ENCODE peak calls at places on chromosomes 7 and 10, in nine cellular contexts. P is stimulated activated naive CD8-positive, alpha-beta T cell treated with anti-CD3 and anti-CD28 coated beads, Interleukin-15, amount 100 ng/mL, for 72 hours; L is NCI-H774; Z is activated gamma-delta T cell treated with anti-CD3 and anti-CD28 coated beads, Interleukin-2, amount 50 U/mL, for 16 hours; C is activated CD4-positive, alpha-beta T cell treated with anti-CD3 and anti-CD28 coated beads, Interleukin-2, amount 50 U/mL, for 1 hour; V is AG08396; Q is activated CD8-positive, alpha-beta memory T cell treated with anti-CD3 and anti-CD28 coated beads, Interleukin-2, amount 10 ng/mL, durations not matched to agents 7 days and 5 days; X is stimulated activated CD4-positive, alpha-beta T cell treated with anti-CD3 and anti-CD28 coated beads, Interleukin-4, amount 100 ng/mL, for 1 hour; R is NCI-H2029 treated with DMSO at 0.1 percent for 48 hours. E is an unnamed sample.

GRCh38 chr10:43728425-43728824 is 79.7 kb upstream of the ZNF32 start:
- DNase-seq in V (no peak), L (no peak), C (no peak), Q (no peak), R (no peak), Z (no peak), P (no peak), X (no peak), E (no peak)

GRCh38 chr7:36011588-36011965 is 141.5 kb upstream of the EEPD1 start:
- DNase-seq in V (no peak), R (no peak), X (no peak), Z (no peak), C (no peak), P (no peak), Q (no peak), L (no peak), E (no peak)

GRCh38 chr10:33111652-33112051 is 153.6 kb upstream of the ITGB1 start:
- DNase-seq in V (no peak), L (no peak), R (no peak), P (no peak), Q (no peak), X (no peak), C (no peak), Z (no peak), E (no peak)

GRCh38 chr10:69696073-69696731 is 66.2 kb downstream of the FAM241B start:
- DNase-seq in Q (no peak), X (no peak), C (no peak), V (peak), L (peak), Z (no peak), R (no peak), P (peak), E (no peak)

GRCh38 chr7:70459546-70459945 is 672.4 kb upstream of the GALNT17 start:
- DNase-seq in L (no peak), X (no peak), Z (no peak), C (no peak), R (no peak), V (no peak), P (no peak), Q (no peak), E (no peak)

GRCh38 chr10:79112898-79113431 is 44.2 kb downstream of the ZMIZ1 start:
- DNase-seq in R (no peak), L (no peak), P (no peak), Q (no peak), Z (no peak), V (peak), C (no peak), X (no peak), E (no peak)

GRCh38 chr10:282294-283139 is 147.3 kb downstream of the ZMYND11 start:
- DNase-seq in X (no peak), V (peak), R (no peak), Q (peak), C (no peak), P (no peak), L (no peak), Z (no peak), E (no peak)

GRCh38 chr7:2154831-2155230 is 77.9 kb downstream of the MAD1L1 start:
- DNase-seq in V (no peak), X (no peak), R (no peak), C (no peak), L (no peak), P (no peak), Z (no peak), Q (no peak), E (no peak)

GRCh38 chr10:90577569-90577968 is 280.3 kb downstream of the HTR7 start:
- DNase-seq in Z (no peak), R (no peak), V (no peak), P (no peak), X (no peak), Q (no peak), L (no peak), C (no peak), E (no peak)

GRCh38 chr7:101856488-101857357 is 39.3 kb downstream of the CUX1 start:
- DNase-seq in P (peak), X (peak), R (peak), C (peak), Q (peak), Z (peak), V (peak), L (peak), E (peak)

GRCh38 chr10:44948713-44949112 is 10.9 kb upstream of the RASSF4 start:
- DNase-seq in P (no peak), Q (peak), Z (no peak), R (no peak), X (no peak), V (no peak), C (no peak), L (no peak), E (no peak)

GRCh38 chr7:25349283-25349682 is 121.0 kb upstream of the NPVF start:
- DNase-seq in R (no peak), V (no peak), Q (no peak), P (no peak), Z (no peak), X (no peak), L (no peak), C (no peak), E (no peak)

GRCh38 chr10:108801775-108802516 is 1121.4 kb downstream of the XPNPEP1 start:
- DNase-seq in Q (no peak), Z (no peak), R (no peak), L (no peak), V (peak), X (no peak), P (no peak), C (no peak), E (no peak)

GRCh38 chr10:19993714-19994343 is 177.6 kb downstream of the PLXDC2 start:
- DNase-seq in P (no peak), Z (no peak), L (no peak), C (no peak), R (no peak), Q (no peak), X (no peak), V (no peak), E (no peak)

GRCh38 chr7:29878081-29878688 is 71.9 kb downstream of the WIPF3 start:
- DNase-seq in Q (no peak), L (no peak), R (peak), X (peak), C (peak), P (no peak), V (peak), Z (no peak), E (peak)

GRCh38 chr10:25694976-25695375 is 239.1 kb upstream of the MYO3A start:
- DNase-seq in X (no peak), P (no peak), Q (no peak), Z (no peak), L (no peak), R (no peak), C (no peak), V (no peak), E (no peak)